ENCODE peak calls at places on chromosomes 13 and 19, in five cellular contexts. Z is ascending aorta, D is K562, Y is cardiac muscle cell, E is testis. Q is an unnamed sample. For H3K4me1, the result is how much of the 10 kb centered on the place peaks cover.

GRCh38 chr19:42281175-42282035 is 12.4 kb downstream of the CIC start:
- DNase-seq in Z (no peak), D (peak), Y (peak), E (peak), Q (no peak)

GRCh38 chr19:24062222-24062621 is 24.8 kb upstream of the ZNF254 start:
- DNase-seq in Z (no peak), D (no peak), Y (no peak), E (no peak), Q (no peak)

GRCh38 chr13:99895999-99896695 is 75.4 kb downstream of the ZIC5 start:
- DNase-seq in Z (no peak), D (no peak), Y (no peak), E (no peak), Q (no peak)

GRCh38 chr13:21435710-21436151 is 23.4 kb downstream of the ZDHHC20 start:
- DNase-seq in Z (peak), D (peak), Y (peak), E (peak), Q (no peak)

GRCh38 chr19:2213799-2214198 is 22.3 kb downstream of the PLEKHJ1 start:
- DNase-seq in Z (no peak), D (no peak), Y (no peak), E (no peak), Q (no peak)

GRCh38 chr13:107730835-107731234 is 484.5 kb downstream of the LIG4 start:
- DNase-seq in Z (no peak), D (no peak), Y (peak), E (no peak), Q (no peak)

GRCh38 chr13:41864658-41865057 is 96.3 kb downstream of the VWA8 start:
- DNase-seq in Z (no peak), D (no peak), Y (peak), E (no peak), Q (no peak)

GRCh38 chr19:34436716-34437115 is 8.5 kb downstream of the UBA2 start:
- DNase-seq in Z (no peak), D (no peak), Y (peak), E (no peak), Q (no peak)

GRCh38 chr19:29107831-29108230 is 105.1 kb downstream of the UQCRFS1 start:
- DNase-seq in Z (no peak), D (no peak), Y (no peak), E (no peak), Q (no peak)

GRCh38 chr19:10749435-10750384 is 31.8 kb downstream of the DNM2 start:
- DNase-seq in Z (no peak), D (no peak), Y (no peak), E (no peak), Q (no peak)
- H3K4me1 ChIP-seq in Z (under half), D (half or more), Y (under half), E (half or more), Q (under half)

GRCh38 chr19:35510626-35510964 is 2.9 kb downstream of the DMKN start:
- DNase-seq in Z (no peak), D (no peak), Y (no peak), E (no peak), Q (no peak)
- H3K4me3 ChIP-seq in Z (peak), D (no peak), Y (no peak), E (peak), Q (no peak)

DNA sequence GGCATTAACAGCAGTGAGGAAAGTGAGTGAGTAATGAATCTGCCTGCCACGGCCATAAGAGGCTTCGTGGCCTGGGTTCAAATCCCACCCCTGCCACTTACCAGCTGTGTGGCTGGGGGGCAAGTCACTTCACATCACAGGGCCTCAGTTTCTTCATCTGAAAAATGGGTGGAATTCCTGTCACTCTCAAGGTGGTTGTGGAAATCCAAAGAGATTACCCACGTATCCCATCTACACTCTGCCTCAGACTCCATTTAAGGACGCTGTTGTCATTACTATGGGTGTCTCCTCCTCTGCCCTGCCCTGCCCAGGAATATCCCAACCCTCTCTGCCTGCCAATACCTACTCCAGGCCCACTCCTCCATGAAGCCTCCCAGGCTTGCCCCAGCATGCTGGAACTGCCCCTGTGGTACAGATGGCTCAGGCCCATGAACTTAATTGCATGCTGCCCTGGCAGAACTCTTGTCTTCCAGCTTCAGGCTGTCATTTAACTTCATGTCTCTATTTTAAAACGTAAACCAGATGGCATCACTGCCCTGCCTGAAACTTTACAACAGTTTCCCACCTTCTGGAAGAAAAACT is 3.1 kb downstream of the GIPC1 start:
- DNase-seq in Z (no peak), D (no peak), Y (no peak), E (no peak), Q (no peak)
- H3K27ac ChIP-seq in Z (no peak), D (no peak), Y (no peak), E (no peak), Q (no peak)

GRCh38 chr19:43575955-43576451 is 402 bp downstream of the PINLYP start:
- DNase-seq in Z (no peak), D (no peak), Y (no peak), E (no peak), Q (no peak)
- H3K4me1 ChIP-seq in Z (under half), D (under half), Y (under half), E (under half), Q (under half)

GRCh38 chr13:75442736-75443234 is 39.2 kb downstream of the TBC1D4 start:
- DNase-seq in Z (no peak), D (no peak), Y (peak), E (no peak), Q (no peak)

GRCh38 chr13:75440100-75440499 is 41.9 kb downstream of the TBC1D4 start:
- DNase-seq in Z (no peak), D (no peak), Y (no peak), E (no peak), Q (no peak)

GRCh38 chr13:75444016-75444415 is 38.0 kb downstream of the TBC1D4 start:
- DNase-seq in Z (no peak), D (no peak), Y (no peak), E (no peak), Q (no peak)

GRCh38 chr13:75445717-75446529 is 36.0 kb downstream of the TBC1D4 start:
- DNase-seq in Z (no peak), D (no peak), Y (peak), E (no peak), Q (no peak)

GRCh38 chr13:75443356-75443958 is 38.5 kb downstream of the TBC1D4 start:
- DNase-seq in Z (no peak), D (no peak), Y (no peak), E (no peak), Q (no peak)
- H3K4me3 ChIP-seq in Z (no peak), D (no peak), Y (no peak), E (no peak), Q (no peak)

GRCh38 chr13:23697772-23698313 is 127.6 kb downstream of the TNFRSF19 start:
- DNase-seq in Z (no peak), D (no peak), Y (no peak), E (no peak), Q (no peak)

GRCh38 chr13:23699271-23699670 is 129.1 kb downstream of the TNFRSF19 start:
- DNase-seq in Z (no peak), D (no peak), Y (peak), E (no peak), Q (no peak)

GRCh38 chr13:23703241-23703640 is 133.0 kb downstream of the TNFRSF19 start:
- DNase-seq in Z (no peak), D (no peak), Y (peak), E (no peak), Q (no peak)

GRCh38 chr13:23701191-23701590 is 131.0 kb downstream of the TNFRSF19 start:
- DNase-seq in Z (no peak), D (no peak), Y (peak), E (no peak), Q (no peak)

GRCh38 chr13:23701646-23702045 is 131.4 kb downstream of the TNFRSF19 start:
- DNase-seq in Z (no peak), D (no peak), Y (peak), E (peak), Q (no peak)
- H3K27ac ChIP-seq in Z (no peak), D (no peak), Y (no peak), E (no peak), Q (no peak)

DNA sequence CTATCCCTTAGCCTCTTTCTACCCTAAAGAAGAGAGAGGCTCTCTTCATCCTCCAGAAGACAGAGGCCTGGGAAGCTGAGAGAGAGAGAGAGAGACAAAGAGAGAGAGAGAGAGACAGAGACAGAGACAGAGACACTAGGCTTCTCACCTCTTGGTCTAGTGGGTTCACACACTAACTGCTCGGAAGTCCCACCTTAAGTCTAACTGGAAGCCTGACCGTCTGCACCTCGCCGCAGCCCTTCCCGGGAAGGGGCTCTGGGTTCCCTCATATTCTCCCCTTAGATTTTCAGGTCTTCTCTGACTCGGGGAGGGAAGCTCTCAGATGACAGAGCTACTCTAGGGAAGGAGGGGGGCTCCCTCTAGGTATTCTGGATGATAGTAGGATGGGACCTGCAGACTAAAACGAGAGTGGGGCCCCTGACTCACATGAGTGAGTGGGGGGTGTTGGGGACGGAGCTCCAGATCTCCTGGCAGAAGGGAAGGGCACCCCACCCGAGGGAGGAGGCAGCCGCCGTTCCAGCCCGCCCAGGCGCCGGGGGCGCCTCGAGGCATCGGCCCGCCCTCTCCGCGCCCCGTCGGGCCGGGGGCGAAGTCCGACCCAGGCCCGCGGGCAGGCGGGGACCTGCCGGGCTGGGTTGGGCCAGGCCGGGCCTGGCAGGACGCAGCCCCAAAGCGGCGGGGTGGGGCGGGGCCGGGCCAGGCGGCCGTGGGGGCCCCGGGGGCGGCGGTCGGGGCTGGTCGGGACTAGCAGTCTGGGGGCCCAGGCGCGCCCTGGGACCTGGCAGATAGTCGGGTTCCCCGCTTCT is 2.0 kb upstream of the JUNB start:
- DNase-seq in Z (no peak), D (no peak), Y (no peak), E (no peak), Q (no peak)
- H3K4me1 ChIP-seq in Z (under half), D (half or more), Y (under half), E (half or more), Q (under half)

GRCh38 chr19:4764290-4764660 is 27.3 kb upstream of the FEM1A start:
- DNase-seq in Z (no peak), D (no peak), Y (no peak), E (no peak), Q (no peak)

GRCh38 chr19:4774136-4774535 is 17.4 kb upstream of the FEM1A start:
- DNase-seq in Z (no peak), D (no peak), Y (no peak), E (no peak), Q (no peak)

GRCh38 chr19:4773047-4773640 is 18.4 kb upstream of the FEM1A start:
- DNase-seq in Z (no peak), D (peak), Y (no peak), E (no peak), Q (no peak)

GRCh38 chr19:4768934-4769777 is 22.4 kb upstream of the FEM1A start:
- DNase-seq in Z (no peak), D (peak), Y (peak), E (peak), Q (peak)
- H3K4me3 ChIP-seq in Z (no peak), D (no peak), Y (no peak), E (peak), Q (no peak)

Q was measured in iPS DF 6.9.